ENCODE peak calls at places on chromosomes 4 and X, in eight cellular contexts. S, J, A, U, K, P, Z and C are unnamed samples.

GRCh38 chrX:156003486-156004185 is 6.1 kb downstream of the IL9R start:
- DNase-seq in S (no peak), J (no peak), A (no peak), U (no peak), K (no peak), P (no peak), Z (no peak), C (no peak)

GRCh38 chr4:169626328-169627282 is 6.2 kb downstream of the CLCN3 start:
- DNase-seq in S (no peak), J (no peak), A (no peak), U (no peak), K (no peak), P (no peak), Z (no peak), C (no peak)

GRCh38 chrX:13401724-13402123 is 81.9 kb upstream of the ATXN3L start:
- DNase-seq in S (no peak), J (no peak), A (no peak), U (no peak), K (no peak), P (no peak), Z (no peak), C (no peak)

GRCh38 chrX:150429577-150429976 is 66.5 kb downstream of the MAMLD1 start:
- DNase-seq in S (peak), J (no peak), A (no peak), U (no peak), K (no peak), P (no peak), Z (no peak), C (no peak)

GRCh38 chr4:137122876-137123275 is 409.4 kb downstream of the PCDH18 start:
- DNase-seq in S (no peak), J (no peak), A (no peak), U (no peak), K (no peak), P (no peak), Z (no peak), C (no peak)

GRCh38 chr4:165384186-165384585 is 5.4 kb downstream of the CPE start:
- DNase-seq in S (no peak), J (no peak), A (no peak), U (no peak), K (no peak), P (no peak), Z (no peak), C (no peak)

GRCh38 chr4:130296448-130296847 is 1200.5 kb downstream of the C4orf33 start:
- DNase-seq in S (no peak), J (no peak), A (no peak), U (no peak), K (no peak), P (no peak), Z (no peak), C (no peak)

GRCh38 chr4:125765936-125766335 is 451.2 kb downstream of the FAT4 start:
- DNase-seq in S (no peak), J (no peak), A (no peak), U (no peak), K (no peak), P (no peak), Z (no peak), C (no peak)

GRCh38 chr4:3240936-3241522 is 7.9 kb upstream of the MSANTD1 start:
- DNase-seq in S (no peak), J (no peak), A (no peak), U (no peak), K (no peak), P (no peak), Z (no peak), C (no peak)

GRCh38 chr4:115090483-115091075 is 22.8 kb downstream of the NDST4 start:
- DNase-seq in S (no peak), J (no peak), A (no peak), U (no peak), K (no peak), P (no peak), Z (no peak), C (peak)

GRCh38 chr4:136036744-136037143 is 1495.5 kb downstream of the PCDH18 start:
- DNase-seq in S (no peak), J (no peak), A (no peak), U (no peak), K (no peak), P (no peak), Z (no peak), C (no peak)

GRCh38 chrX:108224218-108224617 is 132.6 kb downstream of the ATG4A start:
- DNase-seq in S (no peak), J (no peak), A (no peak), U (no peak), K (no peak), P (no peak), Z (no peak), C (no peak)

GRCh38 chr4:76803522-76803921 is 94.4 kb downstream of the SOWAHB start:
- DNase-seq in S (no peak), J (peak), A (no peak), U (no peak), K (no peak), P (no peak), Z (no peak), C (no peak)

GRCh38 chr4:6932475-6932874 is 22.8 kb downstream of the TBC1D14 start:
- DNase-seq in S (no peak), J (no peak), A (no peak), U (no peak), K (no peak), P (no peak), Z (no peak), C (no peak)

GRCh38 chr4:40395908-40396806 is 61.0 kb downstream of the CHRNA9 start:
- DNase-seq in S (no peak), J (peak), A (no peak), U (no peak), K (peak), P (no peak), Z (peak), C (no peak)

GRCh38 chrX:13260598-13260997 is 59.3 kb downstream of the ATXN3L start:
- DNase-seq in S (no peak), J (no peak), A (no peak), U (no peak), K (no peak), P (no peak), Z (no peak), C (no peak)

GRCh38 chr4:8504279-8505007 is 63.9 kb downstream of the TRMT44 start:
- DNase-seq in S (no peak), J (peak), A (no peak), U (no peak), K (no peak), P (no peak), Z (no peak), C (no peak)

GRCh38 chr4:55444822-55445221 is 49.1 kb downstream of the TMEM165 start:
- DNase-seq in S (no peak), J (no peak), A (no peak), U (no peak), K (no peak), P (no peak), Z (no peak), C (no peak)

GRCh38 chrX:117985241-117985640 is 131.4 kb downstream of the KLHL13 start:
- DNase-seq in S (no peak), J (no peak), A (no peak), U (no peak), K (no peak), P (no peak), Z (no peak), C (no peak)

GRCh38 chrX:150465326-150465725 is 102.2 kb downstream of the MAMLD1 start:
- DNase-seq in S (no peak), J (no peak), A (no peak), U (no peak), K (no peak), P (no peak), Z (no peak), C (no peak)

GRCh38 chrX:110806145-110806544 is 10.5 kb upstream of the CHRDL1 start:
- DNase-seq in S (no peak), J (no peak), A (no peak), U (no peak), K (no peak), P (no peak), Z (no peak), C (no peak)

GRCh38 chr4:38306482-38307071 is 346.4 kb downstream of the PTTG2 start:
- DNase-seq in S (no peak), J (no peak), A (no peak), U (no peak), K (no peak), P (no peak), Z (no peak), C (peak)

GRCh38 chr4:42655248-42655647 is 1.7 kb downstream of the ATP8A1 start:
- DNase-seq in S (no peak), J (no peak), A (no peak), U (no peak), K (no peak), P (no peak), Z (no peak), C (peak)

GRCh38 chr4:101169044-101170014 is 178.0 kb downstream of the PPP3CA start:
- DNase-seq in S (no peak), J (peak), A (no peak), U (peak), K (peak), P (peak), Z (peak), C (peak)

GRCh38 chrX:13077168-13077567 is 32.7 kb upstream of the FAM9C start:
- DNase-seq in S (no peak), J (no peak), A (no peak), U (no peak), K (no peak), P (no peak), Z (no peak), C (no peak)

GRCh38 chrX:129823115-129823514 is 20.6 kb downstream of the ZDHHC9 start:
- DNase-seq in S (no peak), J (peak), A (no peak), U (peak), K (peak), P (no peak), Z (peak), C (peak)
- TF ChIP-seq CTCF in S (peak), J (peak), A (no peak), U (peak), K (no peak), P (peak), Z (peak), C (peak)

GRCh38 chrX:87697409-87697808 is 179.8 kb downstream of the KLHL4 start:
- DNase-seq in S (no peak), J (no peak), A (no peak), U (no peak), K (no peak), P (no peak), Z (no peak), C (no peak)

GRCh38 chrX:87706134-87706533 is 188.5 kb downstream of the KLHL4 start:
- DNase-seq in S (no peak), J (no peak), A (no peak), U (no peak), K (no peak), P (no peak), Z (no peak), C (no peak)

GRCh38 chrX:87702795-87703194 is 185.2 kb downstream of the KLHL4 start:
- DNase-seq in S (no peak), J (no peak), A (no peak), U (no peak), K (no peak), P (no peak), Z (no peak), C (no peak)
- TF ChIP-seq CTCF in S (no peak), J (no peak), A (no peak), U (no peak), K (no peak), P (no peak), Z (no peak), C (no peak)

DNA sequence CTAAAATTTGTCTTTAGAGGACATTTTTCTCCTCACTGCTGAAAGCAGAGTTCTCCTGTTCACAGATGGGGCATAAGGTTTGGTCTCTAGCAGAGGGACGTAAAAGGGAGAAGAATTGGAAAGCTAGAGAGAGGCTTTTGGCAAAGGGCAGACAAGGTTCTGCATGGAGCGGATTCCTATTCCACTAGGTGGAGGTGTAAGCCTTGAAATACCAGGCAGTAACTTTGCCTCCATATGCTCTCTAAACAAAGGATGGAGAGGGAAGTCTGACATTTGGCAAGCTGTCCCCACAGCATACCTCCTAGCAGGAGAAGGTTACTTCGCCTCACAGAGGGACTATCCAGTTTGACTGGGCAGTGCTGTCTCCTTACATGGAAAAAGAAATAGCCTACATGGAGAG is 174.7 kb downstream of the DACH2 start:
- DNase-seq in S (no peak), J (no peak), A (no peak), U (no peak), K (no peak), P (no peak), Z (no peak), C (no peak)
- TF ChIP-seq CTCF in S (no peak), J (no peak), A (no peak), U (no peak), K (no peak), P (no peak), Z (no peak), C (no peak)

GRCh38 chrX:10597871-10598270 is 22.5 kb downstream of the MID1 start:
- DNase-seq in S (no peak), J (peak), A (no peak), U (no peak), K (no peak), P (no peak), Z (no peak), C (no peak)
- TF ChIP-seq CTCF in S (peak), J (peak), A (no peak), U (peak), K (peak), P (no peak), Z (peak), C (peak)

DNA sequence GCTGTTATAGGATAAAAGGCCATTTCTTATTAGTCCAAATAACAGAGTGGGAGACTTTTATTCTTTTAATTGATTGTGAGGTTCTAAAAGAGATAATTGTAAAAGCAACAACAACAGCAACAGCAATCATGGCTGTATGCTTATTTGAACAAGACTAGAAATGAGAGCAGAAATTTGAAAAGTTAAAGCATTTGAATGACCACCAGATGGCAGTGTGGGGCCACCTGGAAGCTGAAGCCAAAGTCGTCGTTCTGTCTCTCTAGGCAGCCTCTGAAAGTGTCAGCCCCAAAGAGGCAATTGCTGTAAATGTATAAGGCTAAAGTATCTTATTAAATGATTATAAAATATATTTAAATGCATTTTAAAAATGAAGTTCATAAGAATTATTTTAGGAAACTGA is 42.2 kb downstream of the SH2D1A start:
- DNase-seq in S (no peak), J (peak), A (peak), U (no peak), K (peak), P (no peak), Z (peak), C (peak)
- TF ChIP-seq CTCF in S (peak), J (peak), A (peak), U (peak), K (peak), P (peak), Z (peak), C (peak)

DNA sequence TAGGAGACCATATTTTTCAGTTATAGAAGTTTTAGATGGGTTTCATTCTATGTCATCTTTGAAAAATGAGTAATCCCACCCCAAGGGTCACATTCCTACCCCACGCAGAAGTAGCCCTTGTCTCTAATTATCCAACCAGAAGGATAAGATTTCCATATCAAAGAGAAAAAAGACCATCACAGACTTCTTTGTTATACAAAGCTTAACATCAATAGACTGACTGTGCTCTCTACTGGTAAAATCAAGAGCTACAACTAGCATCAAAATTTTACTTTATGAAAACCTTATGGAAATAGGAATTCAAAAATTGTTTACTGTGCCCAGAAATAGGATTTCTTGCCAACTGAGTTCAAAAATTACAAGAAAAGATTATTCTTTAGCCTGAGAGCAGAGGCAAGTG is 24.9 kb downstream of the TNMD start:
- DNase-seq in S (no peak), J (no peak), A (no peak), U (no peak), K (no peak), P (no peak), Z (no peak), C (no peak)
- TF ChIP-seq CTCF in S (no peak), J (no peak), A (no peak), U (no peak), K (no peak), P (no peak), Z (peak), C (no peak)

GRCh38 chr4:118835896-118836762 is at the start of gene SEC24D:
- DNase-seq in S (no peak), J (peak), A (peak), U (peak), K (peak), P (peak), Z (peak), C (peak)
- TF ChIP-seq CTCF in S (no peak), J (no peak), A (peak), U (peak), K (no peak), P (no peak), Z (no peak), C (no peak)

DNA sequence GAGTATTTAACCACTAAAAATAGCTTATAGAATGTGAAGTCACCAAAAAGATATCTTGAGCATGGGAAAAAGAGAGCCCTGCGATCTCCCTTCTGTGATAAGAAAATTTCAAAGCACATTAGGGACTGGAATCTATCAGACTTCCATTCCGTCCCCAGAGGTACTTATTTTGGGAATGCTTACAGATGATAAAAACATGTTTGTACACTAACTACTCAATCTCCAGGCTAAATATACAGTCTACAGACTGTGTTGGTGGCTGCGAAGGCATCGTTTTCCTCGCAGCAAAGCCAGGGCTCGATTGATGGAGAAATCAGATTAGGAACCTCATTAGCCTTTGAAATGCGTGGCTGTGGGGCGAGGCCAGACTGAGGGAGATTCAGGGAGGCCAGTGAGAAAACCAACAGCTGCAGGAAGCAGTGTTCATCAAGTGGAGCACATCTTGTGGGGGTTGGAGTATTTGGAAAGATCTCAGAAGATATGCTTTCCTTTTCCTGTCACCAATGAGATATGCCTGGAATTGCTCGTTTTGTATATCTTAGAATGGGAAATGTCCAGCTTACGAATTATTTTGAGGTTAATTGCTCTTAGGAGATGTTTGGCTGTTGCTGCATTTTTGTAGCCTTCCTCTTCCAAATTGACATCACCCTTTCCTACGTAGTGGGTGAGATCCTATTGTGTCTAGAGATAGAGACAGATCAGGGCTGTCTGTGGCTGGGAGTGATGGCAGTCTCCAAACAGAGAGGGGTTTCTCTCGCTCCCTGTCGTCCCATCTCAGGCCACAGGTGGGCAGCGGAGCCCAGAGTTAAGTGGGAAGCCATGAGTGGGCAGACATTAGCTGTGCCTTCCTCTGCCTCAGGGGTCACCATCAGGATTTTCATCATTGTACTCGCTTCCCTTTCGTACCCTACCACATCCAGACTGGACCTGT is 225.0 kb upstream of the FAT1 start:
- DNase-seq in S (no peak), J (no peak), A (no peak), U (no peak), K (peak), P (no peak), Z (peak), C (no peak)
- TF ChIP-seq CTCF in S (peak), J (peak), A (peak), U (no peak), K (no peak), P (no peak), Z (peak), C (no peak)

GRCh38 chrX:64093761-64094160 is 111.7 kb downstream of the AMER1 start:
- DNase-seq in S (no peak), J (no peak), A (no peak), U (no peak), K (no peak), P (no peak), Z (no peak), C (no peak)
- TF ChIP-seq CTCF in S (no peak), J (no peak), A (peak), U (no peak), K (peak), P (peak), Z (peak), C (no peak)

DNA sequence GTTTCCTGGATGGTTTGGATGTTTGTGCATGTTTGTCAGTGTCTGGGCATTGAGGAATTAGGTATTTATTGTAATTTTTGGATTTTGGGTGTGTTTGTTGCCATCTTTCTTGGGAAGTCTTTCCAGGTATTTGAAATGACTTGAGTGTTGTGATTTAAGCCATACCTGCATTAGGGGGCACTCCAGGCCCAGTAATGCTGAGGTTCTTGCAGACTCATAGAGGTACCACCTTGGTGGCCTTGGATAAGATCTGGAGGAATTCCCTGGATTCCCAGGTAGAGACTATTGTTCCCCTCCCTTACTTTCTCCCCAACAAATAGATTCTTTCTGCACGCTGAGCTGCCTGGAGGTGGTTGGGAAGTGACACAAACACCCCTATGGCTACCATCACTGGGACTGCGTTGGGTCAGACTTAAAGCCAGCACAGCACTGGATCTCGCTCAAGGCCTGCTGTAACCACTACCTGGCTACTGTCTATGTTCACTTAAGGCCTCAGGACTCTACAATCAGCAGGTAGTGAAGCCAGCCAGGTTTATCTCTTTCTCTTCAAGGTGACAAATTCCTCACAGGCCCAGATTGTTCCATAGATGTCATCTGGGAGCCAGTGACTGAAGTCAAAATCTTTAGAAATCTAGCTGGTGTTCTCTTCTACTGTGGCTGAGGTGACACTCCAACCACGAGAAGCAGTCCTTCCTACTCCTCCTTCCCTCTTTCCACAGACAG is 643.6 kb downstream of the PDHA2 start:
- DNase-seq in S (no peak), J (no peak), A (no peak), U (no peak), K (no peak), P (no peak), Z (no peak), C (no peak)
- TF ChIP-seq CTCF in S (no peak), J (no peak), A (no peak), U (no peak), K (no peak), P (no peak), Z (no peak), C (no peak)